ENCODE peak calls at places on chromosomes 11 and 22, in six cellular contexts. G is stimulated activated effector memory CD8-positive, alpha-beta T cell treated with anti-CD3 and anti-CD28 coated beads, Interleukin-12 subunit alpha, Interleukin-12 subunit beta, amount 100 ng/mL, for 72 hours; I is NCI-H774; H is activated CD4-positive, alpha-beta T cell treated with anti-CD3 and anti-CD28 coated beads for 4 hours; K is HEK293T; F is NCI-H82. U is an unnamed sample.

GRCh38 chr11:120147094-120147949 is 9.4 kb upstream of the TRIM29 start:
- DNase-seq in I (no peak), F (no peak), K (no peak), H (no peak), G (no peak), U (no peak)

GRCh38 chr11:69101100-69101791 is 52.5 kb downstream of the TPCN2 start:
- DNase-seq in F (peak; percentile 56), K (peak; percentile 84), G (peak; percentile 63), H (peak; percentile 79), I (peak; percentile 37), U (peak; percentile 52)

GRCh38 chr11:11391796-11392195 is 38.7 kb upstream of the CSNK2A3 start:
- DNase-seq in K (no peak), G (no peak), I (no peak), H (no peak), F (no peak), U (no peak)

GRCh38 chr11:75214411-75214821 is 26.2 kb upstream of the TPBGL start:
- DNase-seq in H (peak; percentile 71), I (no peak), G (peak; percentile 63), F (peak; percentile 68), K (peak; percentile 87), U (peak; percentile 28)

GRCh38 chr11:44808053-44808753 is 81.4 kb downstream of the TSPAN18 start:
- DNase-seq in H (no peak), F (no peak), K (no peak), G (no peak), I (no peak), U (no peak)

GRCh38 chr22:45918455-45919370 is 58.2 kb downstream of the WNT7B start:
- DNase-seq in K (no peak), F (no peak), H (no peak), I (no peak), G (no peak), U (no peak)

GRCh38 chr11:96708469-96708868 is 318.7 kb downstream of the JRKL start:
- DNase-seq in G (no peak), K (no peak), H (no peak), F (peak; percentile 23), I (peak; percentile 80), U (no peak)

GRCh38 chr11:18332302-18332701 is 9.9 kb downstream of the GTF2H1 start:
- DNase-seq in G (no peak), I (no peak), H (peak; percentile 7), F (no peak), K (no peak), U (no peak)

GRCh38 chr11:111407652-111408051 is 28.6 kb upstream of the POU2AF1 start:
- DNase-seq in I (no peak), G (no peak), K (no peak), F (no peak), H (no peak), U (no peak)

GRCh38 chr11:70111269-70112016 is 33.3 kb downstream of the ANO1 start:
- DNase-seq in I (no peak), H (no peak), G (no peak), K (peak; percentile 39), F (peak; percentile 59), U (no peak)

GRCh38 chr22:49327411-49327810 is 500.3 kb downstream of the BRD1 start:
- DNase-seq in F (no peak), K (no peak), I (no peak), G (no peak), H (no peak), U (no peak)

GRCh38 chr22:28014141-28015055 is 95.3 kb upstream of the PITPNB start:
- DNase-seq in H (no peak), I (peak; percentile 17), G (no peak), K (no peak), F (no peak), U (no peak)

GRCh38 chr11:133339495-133340140 is 192.7 kb downstream of the OPCML start:
- DNase-seq in H (no peak), I (no peak), K (no peak), F (no peak), G (no peak), U (peak; percentile 83)

GRCh38 chr11:61275191-61275590 is 19.9 kb downstream of the VWCE start:
- DNase-seq in K (no peak), H (no peak), F (no peak), G (no peak), I (no peak), U (no peak)

GRCh38 chr11:119888119-119888518 is 159.1 kb upstream of the NECTIN1 start:
- DNase-seq in K (peak; percentile 71), F (peak; percentile 91), H (no peak), I (no peak), G (no peak), U (no peak)

GRCh38 chr22:36036167-36036624 is 7.6 kb upstream of the RBFOX2 start:
- DNase-seq in H (no peak), G (no peak), F (no peak), I (no peak), K (no peak), U (no peak)

GRCh38 chr11:123261345-123262106 is 66.5 kb upstream of the CLMP start:
- DNase-seq in H (peak; percentile 61), G (peak; percentile 68), I (peak; percentile 79), F (peak; percentile 81), K (peak; percentile 92), U (peak; percentile 60)

GRCh38 chr11:62399172-62399867 is 19.5 kb upstream of the SCGB1A1 start:
- DNase-seq in I (no peak), F (no peak), G (no peak), H (no peak), K (no peak), U (no peak)

GRCh38 chr11:126114486-126115252 is 52.0 kb upstream of the CDON start:
- DNase-seq in F (peak; percentile 64), I (no peak), G (no peak), K (no peak), H (no peak), U (no peak)

GRCh38 chr11:19524171-19524671 is 188.4 kb upstream of the NAV2 start:
- DNase-seq in I (no peak), K (peak; percentile 29), G (no peak), H (no peak), F (peak; percentile 50), U (peak; percentile 69)

GRCh38 chr11:118437046-118437735 is 899 bp downstream of the KMT2A start:
- DNase-seq in H (peak; percentile 38), G (no peak), F (peak; percentile 71), I (peak; percentile 21), K (peak; percentile 60), U (peak; percentile 19)

GRCh38 chr22:42080287-42080686 is 787 bp downstream of the SMDT1 start:
- DNase-seq in F (peak; percentile 38), K (peak; percentile 28), I (no peak), G (no peak), H (no peak), U (peak; percentile 72)

GRCh38 chr11:134544095-134544815 is 132.2 kb upstream of the B3GAT1 start:
- DNase-seq in F (no peak), H (no peak), G (no peak), K (no peak), I (no peak), U (no peak)

GRCh38 chr11:3645552-3645951 is 624 bp downstream of the ART1 start:
- DNase-seq in I (no peak), G (no peak), K (no peak), H (no peak), F (no peak), U (no peak)

GRCh38 chr11:126459691-126460404 is 104.4 kb downstream of the ST3GAL4 start:
- DNase-seq in K (no peak), F (peak; percentile 14), G (no peak), I (no peak), H (no peak), U (peak; percentile 91)

GRCh38 chr22:48309115-48309705 is 1518.5 kb downstream of the BRD1 start:
- DNase-seq in G (no peak), K (no peak), F (no peak), H (no peak), I (no peak), U (no peak)

GRCh38 chr11:76459846-76460245 is 15.0 kb downstream of the EMSY start:
- DNase-seq in K (no peak), H (no peak), F (no peak), I (no peak), G (no peak), U (no peak)

GRCh38 chr11:64000026-64000739 is 13.9 kb downstream of the OTUB1 start:
- DNase-seq in G (peak; percentile 68), F (peak; percentile 59), H (peak; percentile 67), I (no peak), K (no peak), U (peak; percentile 60)

GRCh38 chr11:45459501-45459900 is 173.4 kb upstream of the SYT13 start:
- DNase-seq in G (no peak), K (no peak), H (no peak), I (no peak), F (no peak), U (no peak)

GRCh38 chr22:34973926-34974325 is 92.0 kb upstream of the ISX start:
- DNase-seq in I (no peak), G (no peak), K (no peak), H (no peak), F (peak; percentile 90), U (no peak)

GRCh38 chr22:49701380-49702067 is 126.1 kb downstream of the BRD1 start:
- DNase-seq in H (no peak), I (no peak), K (no peak), F (peak; percentile 13), G (no peak), U (no peak)

GRCh38 chr11:27216268-27217149 is 146.5 kb downstream of the CCDC34 start:
- DNase-seq in K (no peak), F (peak; percentile 96), G (no peak), H (no peak), I (no peak), U (peak; percentile 18)

GRCh38 chr11:111748035-111748804 is 18.0 kb downstream of the PPP2R1B start:
- DNase-seq in I (no peak), H (no peak), G (no peak), F (peak; percentile 45), K (no peak), U (no peak)

U was measured in pons.